ENCODE peak calls at places on chromosomes 16 and 17, in four cellular contexts. L is caudate nucleus, U is mammary epithelial cell, T is neuronal stem cell. M is an unnamed sample.

GRCh38 chr16:6643083-6643686 is 689.5 kb upstream of the RBFOX1 start:
- DNase-seq in U (peak; percentile 41), T (peak; percentile 70), L (peak; percentile 3), M (peak; percentile 13)

GRCh38 chr16:18958621-18959578 is 24.8 kb upstream of the TMC7 start:
- DNase-seq in L (no peak), T (no peak), U (no peak), M (no peak)

GRCh38 chr16:47511882-47512281 is 50.8 kb downstream of the PHKB start:
- DNase-seq in U (no peak), L (no peak), T (no peak), M (no peak)

GRCh38 chr17:70344356-70345060 is 175.2 kb downstream of the KCNJ2 start:
- DNase-seq in U (peak; percentile 9), L (no peak), T (no peak), M (no peak)

GRCh38 chr16:54286330-54287017 is at the start of gene IRX3:
- DNase-seq in L (no peak), T (peak; percentile 87), U (peak; percentile 94), M (peak; percentile 49)

GRCh38 chr16:30458561-30459394 is 13.1 kb upstream of the SEPHS2 start:
- DNase-seq in T (no peak), L (no peak), U (no peak), M (peak; percentile 2)

GRCh38 chr16:13143551-13143950 is 242.2 kb downstream of the SHISA9 start:
- DNase-seq in U (peak; percentile 82), T (no peak), L (no peak), M (no peak)

GRCh38 chr16:53768167-53768566 is 64.2 kb downstream of the FTO start:
- DNase-seq in U (no peak), L (no peak), T (no peak), M (no peak)

GRCh38 chr17:32445976-32446375 is 1.7 kb downstream of the PSMD11 start:
- DNase-seq in T (no peak), U (no peak), L (no peak), M (no peak)

GRCh38 chr16:11636172-11636721 is 32.0 kb upstream of the SNN start:
- DNase-seq in U (no peak), L (no peak), T (no peak), M (no peak)

GRCh38 chr16:11263737-11264136 is 5.4 kb downstream of the TNP2 start:
- DNase-seq in T (no peak), L (no peak), U (no peak), M (no peak)

GRCh38 chr17:27793168-27793905 is 7.0 kb downstream of the NOS2 start:
- DNase-seq in T (peak; percentile 44), L (no peak), U (peak; percentile 8), M (no peak)

GRCh38 chr17:56045907-56046306 is 107.4 kb upstream of the ANKFN1 start:
- DNase-seq in U (no peak), L (no peak), T (no peak), M (no peak)

GRCh38 chr17:42188749-42189650 is 3.7 kb upstream of the HCRT start:
- DNase-seq in T (no peak), U (no peak), L (no peak), M (no peak)

GRCh38 chr16:67437513-67437912 is 6.6 kb downstream of the HSD11B2 start:
- DNase-seq in T (no peak), U (no peak), L (no peak), M (no peak)

GRCh38 chr17:37234106-37234505 is 141.7 kb upstream of the C17orf78 start:
- DNase-seq in L (no peak), U (no peak), T (no peak), M (no peak)

GRCh38 chr16:58024347-58024672 is 1.2 kb upstream of the MMP15 start:
- DNase-seq in T (no peak), U (no peak), L (no peak), M (no peak)
- H3K27ac ChIP-seq in T (no peak overlapping the region), U (no peak overlapping the region), L (no peak overlapping the region), M (no peak overlapping the region)

GRCh38 chr17:50146927-50147640 is 3.4 kb downstream of the PPP1R9B start:
- DNase-seq in L (no peak), T (no peak), U (no peak), M (no peak)

GRCh38 chr17:50144346-50144745 is 6.1 kb downstream of the PPP1R9B start:
- DNase-seq in L (no peak), T (no peak), U (no peak), M (no peak)

GRCh38 chr17:50146230-50146926 is 4.1 kb downstream of the PPP1R9B start:
- DNase-seq in U (no peak), T (no peak), L (no peak), M (no peak)

GRCh38 chr17:50144845-50145531 is 5.5 kb downstream of the PPP1R9B start:
- DNase-seq in U (no peak), T (no peak), L (no peak), M (no peak)

DNA sequence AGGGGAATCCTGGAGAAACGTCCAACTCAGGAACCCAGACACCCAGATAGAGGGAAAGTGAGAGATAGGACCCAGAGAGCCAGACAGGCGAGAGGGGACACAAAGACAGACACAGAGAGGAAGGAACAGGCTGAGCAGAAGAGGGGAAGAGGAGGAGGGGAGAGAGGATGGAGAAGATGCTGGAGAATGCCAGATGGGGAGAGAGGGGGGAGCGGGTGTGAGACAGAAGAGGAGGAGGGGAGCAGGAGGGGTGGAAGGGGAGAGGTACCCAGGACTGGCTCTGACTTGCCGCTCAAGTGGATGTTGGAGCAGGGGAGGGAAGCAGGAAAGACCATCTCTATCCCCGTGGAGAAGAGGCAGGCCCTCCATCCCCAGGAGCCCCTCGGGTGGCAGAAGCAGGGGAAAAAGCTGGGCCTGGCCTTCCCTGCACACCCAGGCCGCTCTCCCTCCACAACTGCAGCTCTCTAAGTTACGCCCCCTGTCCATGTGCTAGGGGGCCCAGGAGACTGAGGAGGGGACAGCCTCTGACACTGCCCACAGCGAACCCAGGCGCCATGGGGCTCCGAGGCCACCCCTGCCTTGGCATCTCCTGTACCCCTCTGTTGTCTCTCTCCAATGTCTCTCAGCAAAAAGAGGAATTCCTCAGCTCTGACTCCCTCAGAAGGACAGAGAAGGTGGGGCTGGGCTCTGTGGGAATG is 4.8 kb downstream of the PPP1R9B start:
- DNase-seq in U (no peak), L (no peak), T (no peak), M (no peak)
- H3K27ac ChIP-seq in U (no peak overlapping the region), L (peak overlapping the region; percentile 26), T (no peak overlapping the region), M (peak overlapping the region; percentile 49)

GRCh38 chr16:85452364-85453178 is 160.6 kb upstream of the GSE1 start:
- DNase-seq in T (no peak), U (no peak), L (no peak), M (no peak)
- H3K27ac ChIP-seq in T (no peak overlapping the region), U (no peak overlapping the region), L (no peak overlapping the region), M (no peak overlapping the region)

GRCh38 chr16:20878682-20879147 is 21.4 kb downstream of the DCUN1D3 start:
- DNase-seq in U (no peak), T (no peak), L (no peak), M (no peak)

GRCh38 chr16:20879175-20880053 is 20.7 kb downstream of the DCUN1D3 start:
- DNase-seq in L (no peak), T (no peak), U (peak; percentile 61), M (no peak)

GRCh38 chr16:20883554-20884239 is 16.5 kb downstream of the DCUN1D3 start:
- DNase-seq in L (no peak), U (no peak), T (no peak), M (no peak)

GRCh38 chr16:20884240-20884556 is 16.0 kb downstream of the DCUN1D3 start:
- DNase-seq in T (no peak), U (no peak), L (no peak), M (no peak)

DNA sequence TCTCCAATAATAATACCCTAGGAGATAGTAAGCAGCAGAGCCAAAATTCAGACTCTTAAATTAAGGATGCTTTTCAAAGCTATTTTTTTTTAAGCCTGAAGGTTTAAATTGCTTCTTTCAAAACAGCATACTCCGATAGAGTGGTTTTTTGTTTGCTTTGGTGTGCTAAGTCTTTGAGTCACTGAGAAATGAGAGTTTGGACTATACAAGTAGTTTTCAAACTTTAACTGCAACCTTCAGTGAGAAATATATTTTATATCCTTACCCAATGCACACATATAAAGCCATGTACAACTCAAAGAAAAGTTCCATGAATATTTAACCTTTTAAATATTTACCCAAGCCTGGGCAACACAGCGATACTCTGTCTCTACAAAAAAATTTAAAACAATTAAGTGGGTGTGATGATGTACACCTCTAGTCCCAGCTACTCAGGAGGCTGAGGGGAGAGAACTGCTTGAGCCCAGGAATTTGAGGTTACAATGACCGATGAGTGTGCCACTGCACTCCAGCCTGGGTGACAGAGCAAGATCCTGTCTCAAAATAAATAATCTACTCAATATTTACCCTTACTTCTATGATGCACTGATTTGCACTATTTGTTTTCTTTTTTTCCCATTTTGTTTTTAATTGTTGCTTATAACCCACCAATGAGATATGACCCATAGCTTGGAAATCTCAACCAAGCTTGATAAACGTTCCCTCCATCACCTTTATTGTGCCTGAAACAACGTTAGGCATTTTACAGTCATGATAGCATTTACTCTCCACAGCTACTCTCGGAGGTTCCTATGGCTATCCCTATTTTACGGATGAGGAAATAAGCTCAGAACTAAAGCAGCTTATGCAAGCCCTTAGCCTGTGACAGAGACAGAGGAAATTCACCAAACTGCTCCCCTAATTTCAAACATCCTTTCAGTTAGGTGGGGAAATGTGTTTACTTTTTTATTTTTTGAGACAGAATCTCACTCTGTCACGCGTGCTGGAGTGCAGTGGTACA is 19.0 kb downstream of the DCUN1D3 start:
- DNase-seq in L (no peak), U (no peak), T (no peak), M (no peak)
- H3K27ac ChIP-seq in L (no peak overlapping the region), U (no peak overlapping the region), T (no peak overlapping the region), M (no peak overlapping the region)

GRCh38 chr17:5502552-5502951 is 16.2 kb downstream of the MIS12 start:
- DNase-seq in U (no peak), T (no peak), L (no peak), M (no peak)
- H3K27ac ChIP-seq in U (no peak overlapping the region), T (no peak overlapping the region), L (no peak overlapping the region), M (no peak overlapping the region)

GRCh38 chr17:16085066-16085699 is 85.6 kb downstream of the TTC19 start:
- DNase-seq in T (no peak), U (peak; percentile 29), L (no peak), M (no peak)
- H3K27ac ChIP-seq in T (no peak overlapping the region), U (no peak overlapping the region), L (peak overlapping the region; percentile 28), M (no peak overlapping the region)

GRCh38 chr16:55526448-55526847 is 17.6 kb downstream of the LPCAT2 start:
- DNase-seq in L (no peak), T (no peak), U (peak; percentile 58), M (no peak)

GRCh38 chr16:55527885-55528284 is 19.0 kb downstream of the LPCAT2 start:
- DNase-seq in L (no peak), T (no peak), U (no peak), M (no peak)

GRCh38 chr16:55530316-55530856 is 21.5 kb downstream of the LPCAT2 start:
- DNase-seq in U (no peak), T (no peak), L (no peak), M (no peak)

GRCh38 chr16:55532227-55532626 is 23.4 kb downstream of the LPCAT2 start:
- DNase-seq in U (no peak), T (no peak), L (no peak), M (no peak)

DNA sequence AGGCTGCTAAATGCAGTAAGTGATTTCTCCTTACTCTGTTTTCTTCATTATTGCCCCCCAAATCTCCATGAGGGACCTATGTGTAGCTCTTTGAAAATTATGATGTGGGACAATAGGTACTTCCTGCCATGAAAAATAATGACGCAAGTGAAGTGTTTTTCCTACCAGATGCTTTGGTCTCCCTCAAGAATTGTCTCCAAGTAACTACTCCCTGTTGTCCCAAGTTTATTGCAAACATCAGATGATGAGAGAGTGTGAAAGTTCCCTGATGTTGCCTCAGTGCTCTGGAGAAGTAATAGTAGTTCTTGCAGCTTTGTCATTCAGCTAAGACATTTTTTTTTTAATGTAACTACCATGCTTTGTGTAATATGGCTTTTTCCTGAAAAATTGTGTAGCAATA is 20.1 kb downstream of the LPCAT2 start:
- DNase-seq in U (no peak), T (no peak), L (no peak), M (no peak)
- H3K27ac ChIP-seq in U (no peak overlapping the region), T (no peak overlapping the region), L (no peak overlapping the region), M (no peak overlapping the region)

M was measured in substantia nigra.